ENCODE peak calls at places on chromosomes 13 and 19, in four cellular contexts. X, O, K and Y are unnamed samples.

GRCh38 chr13:112685856-112686255 is 4.0 kb upstream of the ATP11A start:
- DNase-seq in X (no peak), O (no peak), K (peak), Y (no peak)

GRCh38 chr19:4389064-4389375 is 11.3 kb downstream of the SH3GL1 start:
- DNase-seq in X (no peak), O (no peak), K (no peak), Y (no peak)

GRCh38 chr13:27638521-27638920 is 16.8 kb downstream of the POLR1D start:
- DNase-seq in X (no peak), O (no peak), K (peak), Y (no peak)

GRCh38 chr19:35337081-35337983 is 8.3 kb downstream of the CD22 start:
- DNase-seq in X (no peak), O (no peak), K (no peak), Y (no peak)

GRCh38 chr19:39471756-39472536 is 8.7 kb upstream of the TIMM50 start:
- DNase-seq in X (no peak), O (no peak), K (no peak), Y (no peak)

GRCh38 chr19:49857834-49858590 is 7.1 kb downstream of the PTOV1 start:
- DNase-seq in X (no peak), O (no peak), K (no peak), Y (no peak)

GRCh38 chr19:11079999-11080398 is 9.3 kb upstream of the LDLR start:
- DNase-seq in X (no peak), O (no peak), K (no peak), Y (no peak)

GRCh38 chr19:50024719-50025021 is 502 bp downstream of the VRK3 start:
- DNase-seq in X (no peak), O (no peak), K (no peak), Y (no peak)

GRCh38 chr13:42272115-42272756 is at the start of gene AKAP11:
- DNase-seq in X (peak), O (no peak), K (peak), Y (no peak)

GRCh38 chr13:38951525-38952313 is 38.9 kb downstream of the STOML3 start:
- DNase-seq in X (peak), O (no peak), K (peak), Y (no peak)

GRCh38 chr19:38522915-38523314 is 89.4 kb downstream of the RYR1 start:
- DNase-seq in X (no peak), O (no peak), K (no peak), Y (no peak)

GRCh38 chr19:44799627-44800257 is 9.2 kb upstream of the BCAM start:
- DNase-seq in X (no peak), O (no peak), K (no peak), Y (no peak)

GRCh38 chr19:48719263-48720171 is at the start of gene MAMSTR:
- DNase-seq in X (no peak), O (no peak), K (no peak), Y (no peak)

GRCh38 chr19:3135961-3136683 is at the start of gene GNA15:
- DNase-seq in X (no peak), O (no peak), K (peak), Y (no peak)

GRCh38 chr19:4130635-4131438 is 6.9 kb upstream of the MAP2K2 start:
- DNase-seq in X (peak), O (peak), K (peak), Y (peak)

GRCh38 chr19:45638930-45639729 is at the start of gene EML2:
- DNase-seq in X (peak), O (no peak), K (peak), Y (no peak)

GRCh38 chr19:55206664-55207500 is 2.4 kb downstream of the PTPRH start:
- DNase-seq in X (peak), O (peak), K (peak), Y (peak)

GRCh38 chr13:73870970-73871935 is 263.0 kb downstream of the KLF12 start:
- DNase-seq in X (peak), O (peak), K (peak), Y (no peak)

GRCh38 chr19:35644206-35644986 is 2.9 kb downstream of the ETV2 start:
- DNase-seq in X (peak), O (peak), K (peak), Y (no peak)

GRCh38 chr19:16435238-16435911 is 36.4 kb downstream of the EPS15L1 start:
- DNase-seq in X (peak), O (peak), K (no peak), Y (peak)

GRCh38 chr13:50577806-50578205 is 265.7 kb downstream of the DLEU7 start:
- DNase-seq in X (no peak), O (no peak), K (no peak), Y (no peak)

GRCh38 chr13:23751195-23751594 is 138.0 kb downstream of the MIPEP start:
- DNase-seq in X (no peak), O (no peak), K (peak), Y (no peak)

GRCh38 chr13:98397221-98397620 is 179.7 kb downstream of the STK24 start:
- DNase-seq in X (peak), O (no peak), K (peak), Y (no peak)

GRCh38 chr13:57629821-57630235 is 1.7 kb upstream of the PCDH17 start:
- DNase-seq in X (peak), O (no peak), K (peak), Y (no peak)

GRCh38 chr13:52949744-52950143 is 78.9 kb upstream of the OLFM4 start:
- DNase-seq in X (no peak), O (no peak), K (no peak), Y (no peak)

GRCh38 chr19:15280915-15281683 is 48.9 kb upstream of the EPHX3 start:
- DNase-seq in X (peak), O (no peak), K (peak), Y (peak)

GRCh38 chr19:3591876-3592613 is 6.8 kb downstream of the GIPC3 start:
- DNase-seq in X (peak), O (no peak), K (no peak), Y (no peak)

GRCh38 chr13:108911807-108912206 is 282.4 kb downstream of the MYO16 start:
- DNase-seq in X (no peak), O (no peak), K (peak), Y (no peak)

GRCh38 chr13:83499286-83499685 is 383.0 kb downstream of the SLITRK1 start:
- DNase-seq in X (no peak), O (no peak), K (no peak), Y (no peak)

GRCh38 chr19:8449830-8450229 is 5.1 kb downstream of the HNRNPM start:
- DNase-seq in X (no peak), O (no peak), K (peak), Y (no peak)

GRCh38 chr13:24004142-24004541 is 106.8 kb upstream of the C1QTNF9B start:
- DNase-seq in X (no peak), O (no peak), K (no peak), Y (no peak)

GRCh38 chr19:15871570-15871969 is 26.3 kb downstream of the CYP4F2 start:
- DNase-seq in X (no peak), O (no peak), K (no peak), Y (no peak)

GRCh38 chr13:80337706-80338105 is 3.2 kb downstream of the SPRY2 start:
- DNase-seq in X (peak), O (no peak), K (peak), Y (no peak)

GRCh38 chr13:70842062-70842644 is 733.9 kb upstream of the KLHL1 start:
- DNase-seq in X (no peak), O (no peak), K (peak), Y (no peak)

GRCh38 chr13:94546071-94546839 is 49.7 kb downstream of the TGDS start:
- DNase-seq in X (no peak), O (no peak), K (no peak), Y (no peak)

GRCh38 chr13:94548382-94549240 is 47.3 kb downstream of the TGDS start:
- DNase-seq in X (peak), O (no peak), K (peak), Y (no peak)

GRCh38 chr13:94550030-94550738 is 45.8 kb downstream of the TGDS start:
- DNase-seq in X (peak), O (no peak), K (peak), Y (peak)

GRCh38 chr13:94552095-94552494 is 43.9 kb downstream of the TGDS start:
- DNase-seq in X (no peak), O (no peak), K (no peak), Y (no peak)

GRCh38 chr13:94549241-94550029 is 46.5 kb downstream of the TGDS start:
- DNase-seq in X (peak), O (peak), K (peak), Y (peak)
- TF ChIP-seq CTCF in X (no peak), O (no peak), K (no peak), Y (no peak)

GRCh38 chr13:77697208-77698103 is at the start of gene SLAIN1:
- DNase-seq in X (peak), O (no peak), K (peak), Y (no peak)

GRCh38 chr13:77696863-77697207 is 652 bp upstream of the SLAIN1 start:
- DNase-seq in X (no peak), O (no peak), K (no peak), Y (no peak)

GRCh38 chr13:77698211-77699058 is 948 bp downstream of the SLAIN1 start:
- DNase-seq in X (peak), O (no peak), K (no peak), Y (no peak)

GRCh38 chr13:77693449-77693940 is 4.0 kb upstream of the SLAIN1 start:
- DNase-seq in X (no peak), O (no peak), K (no peak), Y (no peak)

DNA sequence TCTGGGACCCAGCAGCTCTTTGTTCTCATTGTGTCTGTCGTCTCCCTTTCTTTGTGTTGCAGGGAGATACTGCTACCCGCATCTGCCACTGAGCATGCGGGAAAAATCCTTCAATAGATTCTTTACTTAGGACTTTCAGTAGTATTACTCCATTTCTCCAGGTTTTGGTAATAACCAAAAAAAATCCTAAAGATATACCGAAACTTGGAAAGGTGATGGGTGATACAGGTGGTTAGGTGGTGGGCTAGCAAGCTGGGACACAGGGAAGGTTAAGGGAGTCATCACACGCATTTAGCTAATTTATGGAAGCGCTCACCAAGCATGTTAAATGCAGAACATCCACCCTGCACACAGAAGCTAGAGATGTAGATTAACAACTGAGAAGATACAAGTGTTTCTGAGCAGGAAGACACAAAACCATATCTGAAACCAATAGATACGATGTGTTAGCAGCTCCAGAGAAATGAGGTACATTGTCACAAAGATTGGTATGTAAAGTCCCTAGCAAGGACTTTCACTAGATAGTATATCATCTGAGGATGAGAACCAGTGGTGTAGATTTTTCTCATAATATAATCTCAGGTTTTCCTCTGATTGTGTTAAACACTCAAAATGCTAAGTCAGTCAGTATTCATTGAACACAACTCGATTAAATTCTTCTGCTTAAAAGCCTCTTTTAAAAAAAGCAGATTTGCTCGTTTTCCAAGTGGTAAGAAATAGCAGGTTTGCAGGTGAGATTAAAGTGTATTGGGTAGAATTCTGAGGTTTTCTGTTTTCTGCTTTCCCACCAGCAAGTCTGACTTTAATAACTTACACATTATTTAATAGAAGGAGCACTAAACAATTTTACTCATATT is 1.3 kb upstream of the SLAIN1 start:
- DNase-seq in X (no peak), O (no peak), K (no peak), Y (no peak)
- H3K4me3 ChIP-seq in X (no peak), O (no peak), K (no peak), Y (no peak)

DNA sequence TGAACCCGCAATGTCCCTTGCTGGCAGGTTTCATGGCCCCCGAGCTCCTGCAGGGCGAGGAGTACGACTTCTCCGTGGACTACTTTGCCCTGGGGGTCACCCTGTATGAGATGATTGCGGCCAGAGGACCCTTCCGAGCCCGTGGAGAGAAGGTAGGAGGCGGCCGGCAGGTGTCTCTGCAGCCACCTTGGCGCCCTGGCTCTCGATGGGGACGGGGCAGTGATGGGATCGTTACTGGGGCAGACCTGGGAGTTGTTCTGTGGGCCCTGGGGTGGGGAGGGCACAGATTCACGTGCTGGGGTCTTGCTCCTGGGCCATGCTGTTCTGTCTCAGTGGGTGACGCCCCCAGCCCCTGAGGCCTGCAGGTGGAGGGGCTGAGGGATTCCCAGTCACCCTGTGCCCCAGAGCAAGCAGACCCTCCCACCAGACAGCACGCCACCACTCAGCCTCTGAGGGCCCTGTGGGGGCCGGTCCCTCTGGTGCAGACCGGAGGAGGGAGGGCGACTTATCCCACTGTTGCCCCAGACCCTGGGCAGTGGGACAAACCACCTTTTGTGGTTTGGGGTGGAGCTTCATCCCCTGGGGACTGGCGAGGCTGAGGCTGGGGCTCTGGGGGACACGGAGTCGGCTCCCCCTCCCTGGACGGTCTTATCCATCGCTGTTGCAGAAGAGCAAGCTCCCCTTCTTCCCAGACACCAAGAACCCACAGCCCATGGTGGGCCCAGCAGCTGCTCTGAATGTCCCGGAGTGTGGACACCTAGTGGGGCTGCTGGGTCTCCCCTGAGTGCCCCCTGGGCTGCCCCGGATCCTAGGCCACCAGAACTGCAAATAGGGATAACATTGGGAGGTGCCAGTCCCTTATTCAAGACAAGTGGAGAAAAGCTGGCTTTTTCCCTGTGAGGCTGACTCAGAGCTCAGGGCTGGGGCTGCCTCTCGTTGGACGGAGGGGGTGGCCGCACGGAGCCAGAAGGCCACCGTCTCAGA is 27.5 kb upstream of the TMEM255B start:
- DNase-seq in X (no peak), O (no peak), K (no peak), Y (no peak)
- TF ChIP-seq CTCF in X (no peak), O (no peak), K (no peak), Y (no peak)

GRCh38 chr13:35917942-35918645 is 213.1 kb downstream of the DCLK1 start:
- DNase-seq in X (no peak), O (no peak), K (no peak), Y (no peak)
- H3K4me3 ChIP-seq in X (no peak), O (no peak), K (no peak), Y (no peak)

GRCh38 chr13:37074703-37075102 is 15.2 kb upstream of the SUPT20H start:
- DNase-seq in X (peak), O (peak), K (peak), Y (no peak)
- TF ChIP-seq CTCF in X (peak), O (peak), K (no peak), Y (no peak)

GRCh38 chr19:52335768-52336116 is 301 bp upstream of the ZNF610 start:
- DNase-seq in X (no peak), O (no peak), K (no peak), Y (no peak)

GRCh38 chr19:52336117-52336811 is at the start of gene ZNF610:
- DNase-seq in X (peak), O (peak), K (peak), Y (peak)

GRCh38 chr19:52331757-52332156 is 4.3 kb upstream of the ZNF610 start:
- DNase-seq in X (peak), O (no peak), K (no peak), Y (no peak)

DNA sequence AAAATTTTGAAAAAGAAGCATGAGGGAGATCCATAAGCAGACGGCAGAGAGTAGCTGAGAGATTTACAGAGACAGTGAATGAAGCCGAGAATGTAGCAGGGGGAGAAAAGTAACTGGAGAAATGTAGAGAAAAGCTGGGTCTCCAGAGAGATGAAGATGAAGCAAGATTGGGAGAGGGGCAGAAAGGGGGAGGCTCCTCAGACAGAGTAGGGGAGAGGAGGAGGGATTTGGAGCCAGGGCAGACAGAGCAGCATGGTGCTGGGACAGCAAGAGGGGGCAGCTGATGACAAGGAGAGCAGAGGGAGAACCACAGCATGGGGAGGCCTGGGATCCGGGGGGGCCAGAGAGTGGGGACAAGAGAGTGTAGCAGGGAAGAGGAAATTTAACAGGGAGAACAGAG is 933 bp downstream of the ZNF610 start:
- DNase-seq in X (peak), O (no peak), K (no peak), Y (no peak)
- H3K4me3 ChIP-seq in X (peak), O (peak), K (peak), Y (peak)

GRCh38 chr19:588093-588742 is 1.5 kb upstream of the HCN2 start:
- DNase-seq in X (peak), O (peak), K (peak), Y (no peak)
- TF ChIP-seq CTCF in X (peak), O (peak), K (peak), Y (peak)

GRCh38 chr19:5916201-5916708 is 2.2 kb downstream of the CAPS start:
- DNase-seq in X (peak), O (no peak), K (no peak), Y (no peak)

GRCh38 chr19:5915782-5916165 is 1.7 kb downstream of the CAPS start:
- DNase-seq in X (no peak), O (no peak), K (no peak), Y (no peak)

GRCh38 chr19:5914946-5915781 is 1.1 kb downstream of the CAPS start:
- DNase-seq in X (no peak), O (no peak), K (no peak), Y (no peak)

GRCh38 chr19:5914358-5914774 is 312 bp downstream of the CAPS start:
- DNase-seq in X (no peak), O (no peak), K (no peak), Y (no peak)

DNA sequence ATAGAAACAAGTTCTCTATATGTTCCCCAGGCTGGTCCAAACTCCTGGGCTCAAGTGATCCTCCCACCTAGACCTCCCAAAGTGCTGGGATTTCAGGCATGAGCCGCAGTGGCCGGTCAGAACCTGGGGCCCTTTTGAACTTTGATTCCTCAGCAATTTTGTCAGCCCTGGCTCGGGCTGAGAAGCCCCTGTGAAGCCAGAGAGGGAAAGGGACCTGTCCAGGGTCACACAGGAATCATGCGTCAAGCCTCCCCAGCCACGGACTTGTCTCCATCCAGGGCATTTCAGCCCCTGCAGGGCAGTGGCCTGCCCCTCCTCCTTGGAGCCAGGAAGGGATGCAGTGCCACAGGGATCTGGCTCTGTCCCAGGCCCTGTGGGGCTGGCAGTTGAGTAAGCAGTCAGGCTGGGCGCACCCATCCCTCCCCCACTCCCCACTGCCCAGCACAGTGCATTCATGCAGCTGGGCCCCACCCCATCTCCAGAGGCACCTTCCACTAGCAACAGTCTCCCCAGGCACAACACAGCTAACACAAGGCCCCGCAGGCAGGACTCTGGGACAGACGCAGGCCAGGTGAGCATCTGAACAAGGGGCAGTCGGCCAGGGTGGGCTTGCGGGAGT is at the start of gene CAPS:
- DNase-seq in X (peak), O (no peak), K (peak), Y (no peak)
- H3K4me3 ChIP-seq in X (no peak), O (no peak), K (no peak), Y (no peak)

DNA sequence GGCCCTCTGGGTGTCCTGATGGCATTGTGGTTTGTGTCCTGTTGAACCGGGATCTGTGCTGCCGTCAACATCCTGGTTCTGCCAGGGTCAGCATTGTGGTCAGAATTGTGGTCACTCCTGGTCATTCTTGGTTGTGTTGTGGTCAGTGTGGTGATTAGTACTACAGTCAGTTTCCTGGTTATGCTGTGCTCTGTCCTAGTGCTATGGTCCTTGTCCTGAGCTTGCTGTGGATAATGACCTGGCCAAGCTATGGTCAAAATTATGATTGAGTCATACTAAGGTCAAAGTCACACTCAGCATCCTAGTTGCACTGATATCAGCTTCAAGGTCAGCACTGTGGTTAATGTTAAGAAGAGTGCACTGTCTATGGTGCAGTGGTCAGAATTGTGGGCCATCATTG is 4.5 kb upstream of the OLFM2 start:
- DNase-seq in X (no peak), O (no peak), K (no peak), Y (no peak)
- TF ChIP-seq CTCF in X (no peak), O (no peak), K (no peak), Y (no peak)